ENCODE peak calls at places on chromosomes 12 and 14, in six cellular contexts. One of them, this sample, is unnamed.

GRCh38 chr12:6451348-6452244 is at the start of gene TAPBPL:
- ATAC-seq in body of pancreas: peak
- ATAC-seq in aorta: peak
- ATAC-seq in Right ventricle myocardium superior: peak
- ATAC-seq in gastrocnemius medialis: peak
- ATAC-seq in CD8-positive, alpha-beta T cell: peak
- ATAC-seq in this sample: peak

GRCh38 chr12:108389544-108389943 is 50.4 kb upstream of the CMKLR1 start:
- ATAC-seq in CD8-positive, alpha-beta T cell: no peak
- ATAC-seq in gastrocnemius medialis: no peak
- ATAC-seq in body of pancreas: no peak
- ATAC-seq in aorta: no peak
- ATAC-seq in Right ventricle myocardium superior: no peak
- ATAC-seq in this sample: no peak

GRCh38 chr12:21818627-21819026 is 44.1 kb upstream of the KCNJ8 start:
- ATAC-seq in gastrocnemius medialis: peak
- ATAC-seq in CD8-positive, alpha-beta T cell: no peak
- ATAC-seq in aorta: peak
- ATAC-seq in Right ventricle myocardium superior: peak
- ATAC-seq in body of pancreas: no peak
- ATAC-seq in this sample: no peak

GRCh38 chr14:78697341-78697740 is 527.2 kb downstream of the NRXN3 start:
- ATAC-seq in CD8-positive, alpha-beta T cell: no peak
- ATAC-seq in aorta: no peak
- ATAC-seq in body of pancreas: no peak
- ATAC-seq in gastrocnemius medialis: no peak
- ATAC-seq in Right ventricle myocardium superior: no peak
- ATAC-seq in this sample: no peak

GRCh38 chr14:26966942-26967341 is 369.1 kb upstream of the NOVA1 start:
- ATAC-seq in aorta: peak
- ATAC-seq in Right ventricle myocardium superior: peak
- ATAC-seq in CD8-positive, alpha-beta T cell: no peak
- ATAC-seq in gastrocnemius medialis: peak
- ATAC-seq in body of pancreas: no peak
- ATAC-seq in this sample: peak

GRCh38 chr12:114430306-114430705 is 24.4 kb upstream of the TBX5 start:
- ATAC-seq in body of pancreas: no peak
- ATAC-seq in Right ventricle myocardium superior: no peak
- ATAC-seq in gastrocnemius medialis: no peak
- ATAC-seq in aorta: no peak
- ATAC-seq in CD8-positive, alpha-beta T cell: no peak
- ATAC-seq in this sample: peak

GRCh38 chr14:67935371-67935770 is 115.8 kb downstream of the RAD51B start:
- ATAC-seq in CD8-positive, alpha-beta T cell: no peak
- ATAC-seq in aorta: no peak
- ATAC-seq in gastrocnemius medialis: no peak
- ATAC-seq in body of pancreas: no peak
- ATAC-seq in Right ventricle myocardium superior: no peak
- ATAC-seq in this sample: no peak

GRCh38 chr14:106021832-106022231 is 495.4 kb downstream of the TMEM121 start:
- ATAC-seq in aorta: no peak
- ATAC-seq in Right ventricle myocardium superior: no peak
- ATAC-seq in body of pancreas: no peak
- ATAC-seq in gastrocnemius medialis: no peak
- ATAC-seq in CD8-positive, alpha-beta T cell: no peak
- ATAC-seq in this sample: no peak

GRCh38 chr12:508145-508544 is 48.4 kb downstream of the B4GALNT3 start:
- ATAC-seq in body of pancreas: no peak
- ATAC-seq in aorta: no peak
- ATAC-seq in CD8-positive, alpha-beta T cell: no peak
- ATAC-seq in Right ventricle myocardium superior: no peak
- ATAC-seq in gastrocnemius medialis: no peak
- ATAC-seq in this sample: no peak

GRCh38 chr12:3184485-3184884 is 107.3 kb downstream of the TSPAN9 start:
- ATAC-seq in body of pancreas: no peak
- ATAC-seq in CD8-positive, alpha-beta T cell: no peak
- ATAC-seq in Right ventricle myocardium superior: peak
- ATAC-seq in aorta: no peak
- ATAC-seq in gastrocnemius medialis: no peak
- ATAC-seq in this sample: no peak

GRCh38 chr14:50156111-50156510 is 39.7 kb upstream of the VCPKMT start:
- ATAC-seq in Right ventricle myocardium superior: no peak
- ATAC-seq in gastrocnemius medialis: no peak
- ATAC-seq in aorta: no peak
- ATAC-seq in body of pancreas: no peak
- ATAC-seq in CD8-positive, alpha-beta T cell: no peak
- ATAC-seq in this sample: no peak

GRCh38 chr12:685388-685787 is 22.1 kb upstream of the NINJ2 start:
- ATAC-seq in CD8-positive, alpha-beta T cell: peak
- ATAC-seq in body of pancreas: no peak
- ATAC-seq in gastrocnemius medialis: no peak
- ATAC-seq in aorta: no peak
- ATAC-seq in Right ventricle myocardium superior: peak
- ATAC-seq in this sample: no peak